ENCODE peak calls at places on chromosomes 13 and 19, in eight cellular contexts. F, W, H, J, Z, M, S and Y are unnamed samples. For H3K4me1, the result is how much of the 10 kb centered on the place peaks cover.

GRCh38 chr19:33292595-33293254 is 9.6 kb downstream of the CEBPA start:
- DNase-seq in S (no peak), M (peak), J (no peak), F (no peak), W (no peak), H (peak), Z (peak), Y (peak)

GRCh38 chr19:39408392-39409206 is 2.0 kb downstream of the ZFP36 start:
- DNase-seq in W (no peak), H (peak), S (peak), M (no peak), J (peak), F (peak), Z (no peak), Y (peak)

GRCh38 chr13:96025283-96025682 is 27.9 kb downstream of the UGGT2 start:
- DNase-seq in J (no peak), M (no peak), F (no peak), W (no peak), H (no peak), S (no peak), Z (no peak), Y (no peak)

GRCh38 chr19:23769691-23770468 is 11.2 kb upstream of the ZNF681 start:
- DNase-seq in Z (no peak), W (no peak), J (no peak), S (no peak), M (no peak), H (no peak), F (no peak), Y (no peak)

GRCh38 chr13:109678459-109678858 is 107.9 kb downstream of the IRS2 start:
- DNase-seq in Z (no peak), F (no peak), H (no peak), W (no peak), S (no peak), M (no peak), J (no peak), Y (no peak)

GRCh38 chr13:50156140-50156539 is 140.9 kb downstream of the KCNRG start:
- DNase-seq in H (no peak), M (no peak), J (no peak), S (peak), Z (no peak), F (peak), W (no peak), Y (no peak)

GRCh38 chr19:11204943-11205349 is 7.6 kb upstream of the KANK2 start:
- DNase-seq in S (no peak), M (no peak), F (peak), J (no peak), H (peak), Z (peak), W (no peak), Y (peak)

GRCh38 chr13:64930636-64931035 is 2299.5 kb downstream of the PCDH9 start:
- DNase-seq in F (no peak), J (no peak), Z (no peak), M (no peak), W (no peak), S (no peak), H (no peak), Y (no peak)

GRCh38 chr13:29721766-29722165 is 126.3 kb upstream of the SLC7A1 start:
- DNase-seq in S (no peak), Z (no peak), W (no peak), H (no peak), M (no peak), F (no peak), J (no peak), Y (no peak)

GRCh38 chr19:34145741-34146202 is 26.5 kb upstream of the LSM14A start:
- DNase-seq in F (peak), W (no peak), J (peak), S (peak), H (no peak), M (no peak), Z (peak), Y (no peak)

GRCh38 chr19:48625891-48626327 is 6.6 kb downstream of the SPHK2 start:
- DNase-seq in M (peak), Z (no peak), F (peak), W (no peak), J (peak), S (no peak), H (peak), Y (peak)

GRCh38 chr19:51002542-51003311 is 1.3 kb upstream of the KLK8 start:
- DNase-seq in Z (no peak), M (no peak), F (no peak), W (no peak), J (peak), H (no peak), S (no peak), Y (no peak)

GRCh38 chr13:45623516-45624090 is 8.1 kb upstream of the ERICH6B start:
- DNase-seq in W (no peak), Z (no peak), M (no peak), H (no peak), F (no peak), S (peak), J (no peak), Y (no peak)

GRCh38 chr19:1015061-1015781 is 5.7 kb downstream of the TMEM259 start:
- DNase-seq in W (no peak), M (no peak), S (no peak), F (no peak), H (peak), J (no peak), Z (no peak), Y (peak)

GRCh38 chr13:93927431-93927830 is 552.1 kb downstream of the DCT start:
- DNase-seq in Z (no peak), H (no peak), W (no peak), S (no peak), M (no peak), J (no peak), F (no peak), Y (no peak)

GRCh38 chr13:23928985-23929384 is 31.7 kb upstream of the C1QTNF9B start:
- DNase-seq in Z (no peak), J (no peak), F (no peak), S (peak), H (no peak), W (no peak), M (no peak), Y (no peak)

GRCh38 chr19:823565-824121 is 1.9 kb upstream of the PLPPR3 start:
- DNase-seq in M (no peak), Z (no peak), S (no peak), W (no peak), J (peak), H (no peak), F (no peak), Y (no peak)

GRCh38 chr13:23069571-23069970 is 111.2 kb upstream of the SGCG start:
- DNase-seq in J (no peak), W (no peak), F (no peak), H (no peak), S (peak), M (no peak), Z (no peak), Y (no peak)

GRCh38 chr19:34995551-34995950 is 4.6 kb upstream of the GRAMD1A start:
- DNase-seq in F (no peak), H (no peak), Z (no peak), S (no peak), J (no peak), M (peak), W (no peak), Y (no peak)

GRCh38 chr19:48421548-48421947 is 24.2 kb upstream of the GRWD1 start:
- DNase-seq in W (no peak), Z (no peak), S (no peak), J (no peak), M (no peak), F (no peak), H (no peak), Y (no peak)

GRCh38 chr19:17865364-17866311 is 5.9 kb downstream of the RPL18A start:
- DNase-seq in F (no peak), Z (no peak), S (no peak), W (no peak), H (no peak), J (peak), M (no peak), Y (no peak)

GRCh38 chr13:22235950-22236290 is 565.0 kb downstream of the FGF9 start:
- DNase-seq in Z (no peak), M (no peak), H (no peak), J (no peak), S (no peak), F (no peak), W (no peak), Y (no peak)

GRCh38 chr19:12997967-12998940 is 3.0 kb downstream of the NFIX start:
- DNase-seq in Z (no peak), S (no peak), H (peak), M (no peak), W (no peak), F (no peak), J (no peak), Y (no peak)

GRCh38 chr13:67230774-67231480 is 791 bp upstream of the PCDH9 start:
- DNase-seq in Z (peak), J (peak), H (peak), S (peak), W (no peak), F (peak), M (peak), Y (peak)

GRCh38 chr19:15449620-15450527 is at the start of gene WIZ:
- DNase-seq in W (no peak), H (peak), F (peak), M (peak), S (peak), Z (peak), J (peak), Y (peak)

GRCh38 chr13:23617551-23618014 is 47.4 kb downstream of the TNFRSF19 start:
- DNase-seq in W (no peak), Z (no peak), J (no peak), M (no peak), S (peak), F (no peak), H (no peak), Y (no peak)

GRCh38 chr19:43596842-43597461 is 557 bp downstream of the ZNF576 start:
- DNase-seq in S (peak), F (no peak), J (no peak), Z (no peak), M (no peak), H (no peak), W (no peak), Y (no peak)

GRCh38 chr13:94505730-94506129 is 26.2 kb upstream of the DCT start:
- DNase-seq in F (no peak), M (no peak), H (no peak), J (no peak), S (no peak), Z (no peak), W (no peak), Y (no peak)

GRCh38 chr13:77136902-77137420 is 110.0 kb upstream of the FBXL3 start:
- DNase-seq in Z (no peak), J (no peak), F (no peak), S (peak), W (no peak), M (no peak), H (no peak), Y (no peak)

DNA sequence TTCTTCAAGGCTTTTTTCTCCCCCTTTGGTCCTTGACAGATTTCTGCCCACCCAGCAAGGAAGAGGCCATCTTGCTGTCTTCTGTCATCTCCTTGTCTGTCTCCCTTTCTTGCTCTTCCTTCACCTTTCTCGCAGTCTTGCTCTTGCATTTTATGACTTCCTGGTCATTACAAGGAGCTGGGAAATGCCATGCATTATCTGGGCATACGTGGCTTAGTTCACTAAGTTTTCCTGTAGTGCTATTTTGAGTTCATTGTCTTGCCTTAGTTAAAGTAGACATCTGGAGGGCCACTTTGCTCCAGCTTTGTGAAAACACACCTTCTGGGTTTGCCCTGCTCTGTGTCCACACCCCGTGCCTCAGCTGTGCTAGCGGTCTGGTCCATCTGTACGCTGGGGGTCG is 59.3 kb downstream of the ARHGEF7 start:
- DNase-seq in W (no peak), H (no peak), M (no peak), Z (no peak), J (no peak), F (no peak), S (no peak), Y (no peak)
- H3K4me1 ChIP-seq in W (under half), H (half or more), M (under half), Z (under half), J (under half), F (under half), S (under half), Y (under half)

GRCh38 chr19:8237026-8237425 is 27.9 kb downstream of the CERS4 start:
- DNase-seq in F (no peak), W (no peak), M (no peak), S (no peak), Z (no peak), J (no peak), H (no peak), Y (no peak)
- H3K27ac ChIP-seq in F (no peak), W (no peak), M (no peak), S (no peak), Z (no peak), J (no peak), H (no peak), Y (no peak)

GRCh38 chr13:56314755-56315154 is 826.0 kb upstream of the PRR20A start:
- DNase-seq in H (no peak), Z (no peak), S (no peak), W (no peak), F (no peak), M (no peak), J (no peak), Y (no peak)

GRCh38 chr13:56317839-56318238 is 822.9 kb upstream of the PRR20A start:
- DNase-seq in W (no peak), Z (no peak), M (no peak), J (no peak), H (no peak), F (no peak), S (no peak), Y (no peak)
- TF ChIP-seq CTCF in W (no peak), Z (no peak), M (no peak), J (no peak), H (no peak), F (no peak), S (no peak), Y (no peak)

DNA sequence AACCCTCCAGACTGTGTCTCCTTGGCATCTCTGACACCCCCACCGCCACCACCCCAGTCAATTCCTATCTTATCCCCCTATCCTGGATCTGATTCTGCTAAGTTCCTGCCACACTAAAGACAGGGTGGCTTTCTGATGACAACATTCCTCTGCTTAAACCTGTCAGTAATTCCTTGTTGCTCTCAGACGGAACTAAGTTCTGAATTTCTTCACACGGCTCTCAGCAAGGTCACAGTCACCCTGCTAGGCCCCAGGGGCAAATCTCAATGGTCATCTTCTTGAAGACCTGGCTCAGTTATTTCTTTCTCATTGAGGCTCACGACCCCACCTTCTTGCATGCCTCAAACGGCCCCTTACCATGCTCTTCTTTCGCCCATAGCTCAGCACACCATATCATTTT is 7.6 kb downstream of the ALOX5AP start:
- DNase-seq in S (no peak), H (no peak), Z (no peak), M (no peak), J (no peak), W (no peak), F (no peak), Y (no peak)
- H3K4me1 ChIP-seq in S (under half), H (under half), Z (under half), M (half or more), J (under half), W (under half), F (half or more), Y (under half)

GRCh38 chr19:4044927-4045557 is 21.7 kb downstream of the ZBTB7A start:
- DNase-seq in F (no peak), W (no peak), M (no peak), S (no peak), H (no peak), Z (no peak), J (no peak), Y (no peak)

GRCh38 chr19:4043966-4044365 is 22.7 kb downstream of the ZBTB7A start:
- DNase-seq in F (no peak), H (no peak), S (no peak), J (no peak), Z (no peak), W (no peak), M (no peak), Y (no peak)

GRCh38 chr19:4042064-4042730 is 24.5 kb downstream of the ZBTB7A start:
- DNase-seq in W (no peak), S (no peak), J (no peak), Z (no peak), F (no peak), M (no peak), H (no peak), Y (no peak)

GRCh38 chr19:4043410-4043809 is 23.3 kb downstream of the ZBTB7A start:
- DNase-seq in Z (no peak), S (no peak), W (no peak), F (no peak), M (no peak), J (no peak), H (no peak), Y (no peak)

DNA sequence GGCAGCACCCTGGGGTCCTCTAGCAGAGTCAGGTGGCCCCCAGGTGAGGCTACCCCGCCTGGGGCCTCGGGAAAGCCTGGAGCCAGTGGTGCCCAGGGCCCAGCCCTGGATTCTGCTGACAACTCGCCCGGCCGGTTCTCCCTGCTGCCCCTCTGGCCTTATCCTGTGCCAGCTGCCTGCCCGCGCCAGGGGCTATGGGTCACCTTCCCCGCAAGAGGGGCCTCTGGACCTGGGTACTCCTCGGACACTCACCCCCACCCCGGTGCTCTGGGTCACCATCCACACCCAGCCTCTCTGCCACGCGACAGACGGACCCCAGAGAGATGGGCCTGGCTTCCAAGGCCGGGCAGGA is 24.0 kb downstream of the ZBTB7A start:
- DNase-seq in W (no peak), J (no peak), Z (no peak), F (peak), M (peak), H (no peak), S (no peak), Y (peak)
- H3K27ac ChIP-seq in W (peak), J (no peak), Z (peak), F (no peak), M (peak), H (no peak), S (no peak), Y (peak)

DNA sequence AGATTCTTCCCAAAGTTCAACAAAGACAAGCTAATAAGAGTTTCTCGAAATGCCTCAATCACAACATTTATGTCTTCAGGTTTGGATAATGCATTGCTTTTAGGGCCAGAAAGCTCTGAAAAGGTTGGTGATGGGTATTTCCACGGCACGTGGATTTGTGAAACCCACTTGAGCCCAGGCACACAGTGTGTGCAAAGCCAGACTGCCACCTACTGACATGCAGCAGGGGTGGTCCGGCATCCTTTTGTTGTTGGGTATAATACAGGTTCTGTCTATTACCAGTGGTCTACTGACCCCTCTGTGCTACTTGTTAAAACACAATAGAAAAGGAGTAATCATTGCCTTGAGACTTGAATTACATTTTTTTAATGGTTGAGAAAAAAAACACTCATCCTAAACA is 225.6 kb downstream of the RAP2A start:
- DNase-seq in H (no peak), Z (no peak), S (peak), W (no peak), M (no peak), J (peak), F (peak), Y (no peak)
- TF ChIP-seq CTCF in H (peak), Z (peak), S (peak), W (no peak), M (peak), J (peak), F (peak), Y (peak)

GRCh38 chr19:14416743-14417214 is 2.4 kb downstream of the DDX39A start:
- DNase-seq in F (no peak), M (no peak), Z (no peak), J (no peak), S (no peak), H (no peak), W (no peak), Y (no peak)
- H3K4me1 ChIP-seq in F (under half), M (under half), Z (under half), J (under half), S (under half), H (under half), W (under half), Y (under half)

GRCh38 chr19:46661020-46661731 is at the start of gene DACT3:
- DNase-seq in F (peak), H (peak), W (peak), J (peak), S (peak), Z (peak), M (peak), Y (peak)
- H3K27ac ChIP-seq in F (peak), H (peak), W (peak), J (peak), S (peak), Z (peak), M (peak), Y (peak)

DNA sequence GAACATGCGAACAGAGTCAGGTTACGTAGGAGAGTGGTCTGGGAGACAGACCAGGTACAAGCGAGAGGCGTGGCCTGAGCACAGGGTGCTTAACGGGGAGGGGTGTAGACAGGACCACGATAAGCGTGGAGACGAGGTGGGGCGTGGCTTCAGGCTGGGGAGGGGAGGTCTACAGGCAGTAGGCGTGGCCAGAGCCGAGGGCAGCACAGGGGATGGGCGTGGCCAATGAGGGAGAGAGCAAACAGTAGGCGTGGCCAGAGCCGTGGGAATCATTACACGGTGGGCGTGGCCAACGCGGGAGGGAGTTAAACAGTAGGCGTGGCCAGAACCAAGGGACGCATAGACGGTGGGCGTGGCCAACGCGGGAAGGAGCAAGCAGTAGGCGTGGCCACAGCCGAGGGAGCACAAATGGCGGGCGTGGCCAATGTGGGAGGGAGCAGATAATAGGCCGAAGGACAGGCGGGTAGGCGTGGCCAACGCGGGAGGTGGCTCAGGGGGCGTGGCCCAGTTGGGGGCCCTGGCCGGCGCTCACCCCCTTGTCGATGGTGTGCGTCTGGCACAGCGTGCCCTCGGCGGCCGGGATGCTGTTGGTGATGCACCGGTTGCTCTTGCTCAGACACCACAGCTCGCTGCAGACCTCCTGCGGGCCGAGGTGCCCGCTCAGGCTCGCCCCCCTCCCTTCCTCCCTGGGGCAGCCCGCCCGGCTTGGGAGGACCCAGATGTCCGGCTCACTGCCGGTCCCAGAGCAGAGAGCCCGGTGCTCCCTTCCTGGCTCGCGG is 15.2 kb upstream of the MYO1F start:
- DNase-seq in W (peak), H (peak), J (peak), F (peak), S (peak), M (peak), Z (peak), Y (peak)
- TF ChIP-seq CTCF in W (no peak), H (no peak), J (no peak), F (no peak), S (no peak), M (no peak), Z (no peak), Y (no peak)